ENCODE peak calls at places on chromosomes 5 and 9, in ten cellular contexts. One of them, this sample, is unnamed.

GRCh38 chr9:114606597-114607207 is 4.4 kb upstream of the TMEM268 start:
- DNase-seq in AG04450: no peak
- DNase-seq in CD8-positive, alpha-beta memory T cell: no peak
- DNase-seq in frontal cortex: no peak
- DNase-seq in stimulated activated CD4-positive, alpha-beta T cell treated with anti-CD3 and anti-CD28 coated beads, Interleukin-1b, Interleukin-23, amount 100 ng/mL, for 48 hours: no peak
- DNase-seq in adrenal gland: peak; percentile 93
- DNase-seq in fibroblast of the aortic adventitia: peak; percentile 92
- DNase-seq in NCI-H460: no peak
- DNase-seq in SHP77: no peak
- DNase-seq in activated naive CD8-positive, alpha-beta T cell treated with anti-CD3 and anti-CD28 coated beads, Interleukin-2, amount 50 U/mL, for 24 hours: no peak
- DNase-seq in this sample: no peak

GRCh38 chr9:96644137-96644536 is 11.0 kb downstream of the PRXL2C start:
- DNase-seq in AG04450: no peak
- DNase-seq in CD8-positive, alpha-beta memory T cell: no peak
- DNase-seq in frontal cortex: no peak
- DNase-seq in stimulated activated CD4-positive, alpha-beta T cell treated with anti-CD3 and anti-CD28 coated beads, Interleukin-1b, Interleukin-23, amount 100 ng/mL, for 48 hours: no peak
- DNase-seq in adrenal gland: no peak
- DNase-seq in fibroblast of the aortic adventitia: no peak
- DNase-seq in NCI-H460: no peak
- DNase-seq in SHP77: peak; percentile 78
- DNase-seq in activated naive CD8-positive, alpha-beta T cell treated with anti-CD3 and anti-CD28 coated beads, Interleukin-2, amount 50 U/mL, for 24 hours: no peak
- DNase-seq in this sample: no peak

GRCh38 chr5:2913306-2913705 is 161.8 kb upstream of the IRX2 start:
- DNase-seq in AG04450: no peak
- DNase-seq in CD8-positive, alpha-beta memory T cell: no peak
- DNase-seq in frontal cortex: no peak
- DNase-seq in stimulated activated CD4-positive, alpha-beta T cell treated with anti-CD3 and anti-CD28 coated beads, Interleukin-1b, Interleukin-23, amount 100 ng/mL, for 48 hours: no peak
- DNase-seq in adrenal gland: no peak
- DNase-seq in fibroblast of the aortic adventitia: no peak
- DNase-seq in NCI-H460: no peak
- DNase-seq in SHP77: no peak
- DNase-seq in activated naive CD8-positive, alpha-beta T cell treated with anti-CD3 and anti-CD28 coated beads, Interleukin-2, amount 50 U/mL, for 24 hours: no peak
- DNase-seq in this sample: no peak

GRCh38 chr9:136808781-136809158 is 1.0 kb downstream of the RABL6 start:
- DNase-seq in AG04450: no peak
- DNase-seq in CD8-positive, alpha-beta memory T cell: no peak
- DNase-seq in frontal cortex: no peak
- DNase-seq in stimulated activated CD4-positive, alpha-beta T cell treated with anti-CD3 and anti-CD28 coated beads, Interleukin-1b, Interleukin-23, amount 100 ng/mL, for 48 hours: no peak
- DNase-seq in adrenal gland: peak; percentile 5
- DNase-seq in fibroblast of the aortic adventitia: peak; percentile 51
- DNase-seq in NCI-H460: no peak
- DNase-seq in SHP77: no peak
- DNase-seq in activated naive CD8-positive, alpha-beta T cell treated with anti-CD3 and anti-CD28 coated beads, Interleukin-2, amount 50 U/mL, for 24 hours: no peak
- DNase-seq in this sample: no peak

GRCh38 chr9:2480255-2480837 is 141.2 kb upstream of the VLDLR start:
- DNase-seq in AG04450: no peak
- DNase-seq in CD8-positive, alpha-beta memory T cell: no peak
- DNase-seq in frontal cortex: no peak
- DNase-seq in stimulated activated CD4-positive, alpha-beta T cell treated with anti-CD3 and anti-CD28 coated beads, Interleukin-1b, Interleukin-23, amount 100 ng/mL, for 48 hours: no peak
- DNase-seq in adrenal gland: no peak
- DNase-seq in fibroblast of the aortic adventitia: no peak
- DNase-seq in NCI-H460: no peak
- DNase-seq in SHP77: no peak
- DNase-seq in activated naive CD8-positive, alpha-beta T cell treated with anti-CD3 and anti-CD28 coated beads, Interleukin-2, amount 50 U/mL, for 24 hours: no peak
- DNase-seq in this sample: no peak

GRCh38 chr9:93600504-93600903 is 24.1 kb downstream of the PHF2 start:
- DNase-seq in AG04450: no peak
- DNase-seq in CD8-positive, alpha-beta memory T cell: no peak
- DNase-seq in frontal cortex: no peak
- DNase-seq in stimulated activated CD4-positive, alpha-beta T cell treated with anti-CD3 and anti-CD28 coated beads, Interleukin-1b, Interleukin-23, amount 100 ng/mL, for 48 hours: no peak
- DNase-seq in adrenal gland: no peak
- DNase-seq in fibroblast of the aortic adventitia: no peak
- DNase-seq in NCI-H460: no peak
- DNase-seq in SHP77: peak; percentile 65
- DNase-seq in activated naive CD8-positive, alpha-beta T cell treated with anti-CD3 and anti-CD28 coated beads, Interleukin-2, amount 50 U/mL, for 24 hours: no peak
- DNase-seq in this sample: no peak

GRCh38 chr9:124482431-124483031 is 24.7 kb downstream of the NR5A1 start:
- DNase-seq in AG04450: no peak
- DNase-seq in CD8-positive, alpha-beta memory T cell: no peak
- DNase-seq in frontal cortex: no peak
- DNase-seq in stimulated activated CD4-positive, alpha-beta T cell treated with anti-CD3 and anti-CD28 coated beads, Interleukin-1b, Interleukin-23, amount 100 ng/mL, for 48 hours: no peak
- DNase-seq in adrenal gland: peak; percentile 20
- DNase-seq in fibroblast of the aortic adventitia: no peak
- DNase-seq in NCI-H460: no peak
- DNase-seq in SHP77: no peak
- DNase-seq in activated naive CD8-positive, alpha-beta T cell treated with anti-CD3 and anti-CD28 coated beads, Interleukin-2, amount 50 U/mL, for 24 hours: no peak
- DNase-seq in this sample: no peak

GRCh38 chr9:32581512-32582143 is 8.7 kb upstream of the NDUFB6 start:
- DNase-seq in AG04450: peak; percentile 29
- DNase-seq in CD8-positive, alpha-beta memory T cell: no peak
- DNase-seq in frontal cortex: peak; percentile 35
- DNase-seq in stimulated activated CD4-positive, alpha-beta T cell treated with anti-CD3 and anti-CD28 coated beads, Interleukin-1b, Interleukin-23, amount 100 ng/mL, for 48 hours: no peak
- DNase-seq in adrenal gland: peak; percentile 29
- DNase-seq in fibroblast of the aortic adventitia: peak; percentile 83
- DNase-seq in NCI-H460: peak; percentile 19
- DNase-seq in SHP77: peak; percentile 28
- DNase-seq in activated naive CD8-positive, alpha-beta T cell treated with anti-CD3 and anti-CD28 coated beads, Interleukin-2, amount 50 U/mL, for 24 hours: peak; percentile 12
- DNase-seq in this sample: peak; percentile 23

GRCh38 chr9:98135938-98136337 is 16.9 kb upstream of the TRIM14 start:
- DNase-seq in AG04450: no peak
- DNase-seq in CD8-positive, alpha-beta memory T cell: no peak
- DNase-seq in frontal cortex: no peak
- DNase-seq in stimulated activated CD4-positive, alpha-beta T cell treated with anti-CD3 and anti-CD28 coated beads, Interleukin-1b, Interleukin-23, amount 100 ng/mL, for 48 hours: no peak
- DNase-seq in adrenal gland: no peak
- DNase-seq in fibroblast of the aortic adventitia: no peak
- DNase-seq in NCI-H460: no peak
- DNase-seq in SHP77: no peak
- DNase-seq in activated naive CD8-positive, alpha-beta T cell treated with anti-CD3 and anti-CD28 coated beads, Interleukin-2, amount 50 U/mL, for 24 hours: no peak
- DNase-seq in this sample: no peak

GRCh38 chr5:135814254-135814653 is 20.2 kb upstream of the SLC25A48 start:
- DNase-seq in AG04450: no peak
- DNase-seq in CD8-positive, alpha-beta memory T cell: no peak
- DNase-seq in frontal cortex: no peak
- DNase-seq in stimulated activated CD4-positive, alpha-beta T cell treated with anti-CD3 and anti-CD28 coated beads, Interleukin-1b, Interleukin-23, amount 100 ng/mL, for 48 hours: no peak
- DNase-seq in adrenal gland: no peak
- DNase-seq in fibroblast of the aortic adventitia: no peak
- DNase-seq in NCI-H460: no peak
- DNase-seq in SHP77: no peak
- DNase-seq in activated naive CD8-positive, alpha-beta T cell treated with anti-CD3 and anti-CD28 coated beads, Interleukin-2, amount 50 U/mL, for 24 hours: no peak
- DNase-seq in this sample: no peak

GRCh38 chr9:81787747-81788632 is 98.6 kb upstream of the TLE1 start:
- DNase-seq in AG04450: peak; percentile 43
- DNase-seq in CD8-positive, alpha-beta memory T cell: no peak
- DNase-seq in frontal cortex: no peak
- DNase-seq in stimulated activated CD4-positive, alpha-beta T cell treated with anti-CD3 and anti-CD28 coated beads, Interleukin-1b, Interleukin-23, amount 100 ng/mL, for 48 hours: no peak
- DNase-seq in adrenal gland: peak; percentile 87
- DNase-seq in fibroblast of the aortic adventitia: peak; percentile 99
- DNase-seq in NCI-H460: no peak
- DNase-seq in SHP77: no peak
- DNase-seq in activated naive CD8-positive, alpha-beta T cell treated with anti-CD3 and anti-CD28 coated beads, Interleukin-2, amount 50 U/mL, for 24 hours: no peak
- DNase-seq in this sample: no peak

GRCh38 chr9:128142596-128142995 is 6.7 kb upstream of the LCN2 start:
- DNase-seq in AG04450: no peak
- DNase-seq in CD8-positive, alpha-beta memory T cell: no peak
- DNase-seq in frontal cortex: no peak
- DNase-seq in stimulated activated CD4-positive, alpha-beta T cell treated with anti-CD3 and anti-CD28 coated beads, Interleukin-1b, Interleukin-23, amount 100 ng/mL, for 48 hours: no peak
- DNase-seq in adrenal gland: no peak
- DNase-seq in fibroblast of the aortic adventitia: no peak
- DNase-seq in NCI-H460: no peak
- DNase-seq in SHP77: no peak
- DNase-seq in activated naive CD8-positive, alpha-beta T cell treated with anti-CD3 and anti-CD28 coated beads, Interleukin-2, amount 50 U/mL, for 24 hours: no peak
- DNase-seq in this sample: no peak

GRCh38 chr5:133467325-133467700 is 145.0 kb downstream of the FSTL4 start:
- DNase-seq in AG04450: no peak
- DNase-seq in CD8-positive, alpha-beta memory T cell: peak; percentile 64
- DNase-seq in frontal cortex: no peak
- DNase-seq in stimulated activated CD4-positive, alpha-beta T cell treated with anti-CD3 and anti-CD28 coated beads, Interleukin-1b, Interleukin-23, amount 100 ng/mL, for 48 hours: no peak
- DNase-seq in adrenal gland: no peak
- DNase-seq in fibroblast of the aortic adventitia: no peak
- DNase-seq in NCI-H460: no peak
- DNase-seq in SHP77: no peak
- DNase-seq in activated naive CD8-positive, alpha-beta T cell treated with anti-CD3 and anti-CD28 coated beads, Interleukin-2, amount 50 U/mL, for 24 hours: no peak
- DNase-seq in this sample: peak; percentile 59

GRCh38 chr5:138186002-138186447 is 7.1 kb downstream of the KIF20A start:
- DNase-seq in AG04450: no peak
- DNase-seq in CD8-positive, alpha-beta memory T cell: no peak
- DNase-seq in frontal cortex: no peak
- DNase-seq in stimulated activated CD4-positive, alpha-beta T cell treated with anti-CD3 and anti-CD28 coated beads, Interleukin-1b, Interleukin-23, amount 100 ng/mL, for 48 hours: no peak
- DNase-seq in adrenal gland: no peak
- DNase-seq in fibroblast of the aortic adventitia: no peak
- DNase-seq in NCI-H460: no peak
- DNase-seq in SHP77: no peak
- DNase-seq in activated naive CD8-positive, alpha-beta T cell treated with anti-CD3 and anti-CD28 coated beads, Interleukin-2, amount 50 U/mL, for 24 hours: no peak
- DNase-seq in this sample: no peak

GRCh38 chr9:21326526-21327139 is 8.6 kb downstream of the KLHL9 start:
- DNase-seq in AG04450: no peak
- DNase-seq in CD8-positive, alpha-beta memory T cell: peak; percentile 52
- DNase-seq in frontal cortex: no peak
- DNase-seq in stimulated activated CD4-positive, alpha-beta T cell treated with anti-CD3 and anti-CD28 coated beads, Interleukin-1b, Interleukin-23, amount 100 ng/mL, for 48 hours: no peak
- DNase-seq in adrenal gland: no peak
- DNase-seq in fibroblast of the aortic adventitia: peak; percentile 64
- DNase-seq in NCI-H460: peak; percentile 43
- DNase-seq in SHP77: no peak
- DNase-seq in activated naive CD8-positive, alpha-beta T cell treated with anti-CD3 and anti-CD28 coated beads, Interleukin-2, amount 50 U/mL, for 24 hours: no peak
- DNase-seq in this sample: peak; percentile 56

GRCh38 chr5:28414619-28415018 is 1376.2 kb upstream of the CDH9 start:
- DNase-seq in AG04450: no peak
- DNase-seq in CD8-positive, alpha-beta memory T cell: no peak
- DNase-seq in frontal cortex: no peak
- DNase-seq in stimulated activated CD4-positive, alpha-beta T cell treated with anti-CD3 and anti-CD28 coated beads, Interleukin-1b, Interleukin-23, amount 100 ng/mL, for 48 hours: no peak
- DNase-seq in adrenal gland: no peak
- DNase-seq in fibroblast of the aortic adventitia: no peak
- DNase-seq in NCI-H460: no peak
- DNase-seq in SHP77: no peak
- DNase-seq in activated naive CD8-positive, alpha-beta T cell treated with anti-CD3 and anti-CD28 coated beads, Interleukin-2, amount 50 U/mL, for 24 hours: no peak
- DNase-seq in this sample: no peak

GRCh38 chr9:136565075-136565721 is 19.4 kb upstream of the NOTCH1 start:
- DNase-seq in AG04450: no peak
- DNase-seq in CD8-positive, alpha-beta memory T cell: no peak
- DNase-seq in frontal cortex: no peak
- DNase-seq in stimulated activated CD4-positive, alpha-beta T cell treated with anti-CD3 and anti-CD28 coated beads, Interleukin-1b, Interleukin-23, amount 100 ng/mL, for 48 hours: no peak
- DNase-seq in adrenal gland: no peak
- DNase-seq in fibroblast of the aortic adventitia: peak; percentile 53
- DNase-seq in NCI-H460: no peak
- DNase-seq in SHP77: no peak
- DNase-seq in activated naive CD8-positive, alpha-beta T cell treated with anti-CD3 and anti-CD28 coated beads, Interleukin-2, amount 50 U/mL, for 24 hours: no peak
- DNase-seq in this sample: no peak

GRCh38 chr5:144369001-144369400 is 198.3 kb downstream of the KCTD16 start:
- DNase-seq in AG04450: no peak
- DNase-seq in CD8-positive, alpha-beta memory T cell: no peak
- DNase-seq in frontal cortex: no peak
- DNase-seq in stimulated activated CD4-positive, alpha-beta T cell treated with anti-CD3 and anti-CD28 coated beads, Interleukin-1b, Interleukin-23, amount 100 ng/mL, for 48 hours: no peak
- DNase-seq in adrenal gland: no peak
- DNase-seq in fibroblast of the aortic adventitia: no peak
- DNase-seq in NCI-H460: no peak
- DNase-seq in SHP77: peak; percentile 75
- DNase-seq in activated naive CD8-positive, alpha-beta T cell treated with anti-CD3 and anti-CD28 coated beads, Interleukin-2, amount 50 U/mL, for 24 hours: no peak
- DNase-seq in this sample: no peak

GRCh38 chr9:22307013-22307711 is 139.5 kb upstream of the DMRTA1 start:
- DNase-seq in AG04450: peak; percentile 13
- DNase-seq in CD8-positive, alpha-beta memory T cell: no peak
- DNase-seq in frontal cortex: peak; percentile 6
- DNase-seq in stimulated activated CD4-positive, alpha-beta T cell treated with anti-CD3 and anti-CD28 coated beads, Interleukin-1b, Interleukin-23, amount 100 ng/mL, for 48 hours: no peak
- DNase-seq in adrenal gland: peak; percentile 31
- DNase-seq in fibroblast of the aortic adventitia: peak; percentile 79
- DNase-seq in NCI-H460: peak; percentile 40
- DNase-seq in SHP77: peak; percentile 46
- DNase-seq in activated naive CD8-positive, alpha-beta T cell treated with anti-CD3 and anti-CD28 coated beads, Interleukin-2, amount 50 U/mL, for 24 hours: no peak
- DNase-seq in this sample: no peak

GRCh38 chr5:79845448-79846197 is 145.4 kb downstream of the MTX3 start:
- DNase-seq in AG04450: peak; percentile 53
- DNase-seq in CD8-positive, alpha-beta memory T cell: no peak
- DNase-seq in frontal cortex: no peak
- DNase-seq in stimulated activated CD4-positive, alpha-beta T cell treated with anti-CD3 and anti-CD28 coated beads, Interleukin-1b, Interleukin-23, amount 100 ng/mL, for 48 hours: peak; percentile 61
- DNase-seq in adrenal gland: no peak
- DNase-seq in fibroblast of the aortic adventitia: peak; percentile 93
- DNase-seq in NCI-H460: no peak
- DNase-seq in SHP77: no peak
- DNase-seq in activated naive CD8-positive, alpha-beta T cell treated with anti-CD3 and anti-CD28 coated beads, Interleukin-2, amount 50 U/mL, for 24 hours: peak; percentile 13
- DNase-seq in this sample: no peak

GRCh38 chr5:146048994-146049703 is 56.2 kb downstream of the PLAC8L1 start:
- DNase-seq in AG04450: peak; percentile 65
- DNase-seq in CD8-positive, alpha-beta memory T cell: no peak
- DNase-seq in frontal cortex: peak; percentile 53
- DNase-seq in stimulated activated CD4-positive, alpha-beta T cell treated with anti-CD3 and anti-CD28 coated beads, Interleukin-1b, Interleukin-23, amount 100 ng/mL, for 48 hours: peak; percentile 6
- DNase-seq in adrenal gland: peak; percentile 43
- DNase-seq in fibroblast of the aortic adventitia: peak; percentile 90
- DNase-seq in NCI-H460: peak; percentile 75
- DNase-seq in SHP77: peak; percentile 15
- DNase-seq in activated naive CD8-positive, alpha-beta T cell treated with anti-CD3 and anti-CD28 coated beads, Interleukin-2, amount 50 U/mL, for 24 hours: peak; percentile 18
- DNase-seq in this sample: no peak

GRCh38 chr9:87792831-87793288 is 66.9 kb downstream of the CTSL start:
- DNase-seq in AG04450: peak; percentile 18
- DNase-seq in CD8-positive, alpha-beta memory T cell: no peak
- DNase-seq in frontal cortex: no peak
- DNase-seq in stimulated activated CD4-positive, alpha-beta T cell treated with anti-CD3 and anti-CD28 coated beads, Interleukin-1b, Interleukin-23, amount 100 ng/mL, for 48 hours: peak; percentile 72
- DNase-seq in adrenal gland: peak; percentile 53
- DNase-seq in fibroblast of the aortic adventitia: peak; percentile 96
- DNase-seq in NCI-H460: peak; percentile 97
- DNase-seq in SHP77: peak; percentile 4
- DNase-seq in activated naive CD8-positive, alpha-beta T cell treated with anti-CD3 and anti-CD28 coated beads, Interleukin-2, amount 50 U/mL, for 24 hours: peak; percentile 43
- DNase-seq in this sample: no peak

GRCh38 chr9:21070171-21070571 is 7.6 kb downstream of the IFNB1 start:
- DNase-seq in AG04450: peak; percentile 95
- DNase-seq in CD8-positive, alpha-beta memory T cell: no peak
- DNase-seq in frontal cortex: peak; percentile 12
- DNase-seq in stimulated activated CD4-positive, alpha-beta T cell treated with anti-CD3 and anti-CD28 coated beads, Interleukin-1b, Interleukin-23, amount 100 ng/mL, for 48 hours: no peak
- DNase-seq in adrenal gland: peak; percentile 75
- DNase-seq in fibroblast of the aortic adventitia: peak; percentile 99
- DNase-seq in NCI-H460: peak; percentile 21
- DNase-seq in SHP77: no peak
- DNase-seq in activated naive CD8-positive, alpha-beta T cell treated with anti-CD3 and anti-CD28 coated beads, Interleukin-2, amount 50 U/mL, for 24 hours: no peak
- DNase-seq in this sample: no peak

GRCh38 chr9:93677061-93677571 is 100.7 kb downstream of the PHF2 start:
- DNase-seq in AG04450: no peak
- DNase-seq in CD8-positive, alpha-beta memory T cell: no peak
- DNase-seq in frontal cortex: no peak
- DNase-seq in stimulated activated CD4-positive, alpha-beta T cell treated with anti-CD3 and anti-CD28 coated beads, Interleukin-1b, Interleukin-23, amount 100 ng/mL, for 48 hours: no peak
- DNase-seq in adrenal gland: peak; percentile 2
- DNase-seq in fibroblast of the aortic adventitia: no peak
- DNase-seq in NCI-H460: no peak
- DNase-seq in SHP77: no peak
- DNase-seq in activated naive CD8-positive, alpha-beta T cell treated with anti-CD3 and anti-CD28 coated beads, Interleukin-2, amount 50 U/mL, for 24 hours: no peak
- DNase-seq in this sample: no peak

GRCh38 chr5:34598177-34598794 is 57.8 kb upstream of the RAI14 start:
- DNase-seq in AG04450: peak; percentile 75
- DNase-seq in CD8-positive, alpha-beta memory T cell: no peak
- DNase-seq in frontal cortex: no peak
- DNase-seq in stimulated activated CD4-positive, alpha-beta T cell treated with anti-CD3 and anti-CD28 coated beads, Interleukin-1b, Interleukin-23, amount 100 ng/mL, for 48 hours: no peak
- DNase-seq in adrenal gland: peak; percentile 65
- DNase-seq in fibroblast of the aortic adventitia: peak; percentile 92
- DNase-seq in NCI-H460: no peak
- DNase-seq in SHP77: no peak
- DNase-seq in activated naive CD8-positive, alpha-beta T cell treated with anti-CD3 and anti-CD28 coated beads, Interleukin-2, amount 50 U/mL, for 24 hours: no peak
- DNase-seq in this sample: no peak